ENCODE peak calls at places on chromosomes 4 and X, in seven cellular contexts. M is right cardiac atrium, Q is heart right ventricle, D is lower lobe of right lung, E is heart left ventricle, X is left lung, O is A549. L is an unnamed sample.

GRCh38 chrX:130091976-130092522 is 18.2 kb downstream of the ELF4 start:
- ATAC-seq in E (peak), D (peak), O (peak), M (peak), X (peak), Q (peak), L (peak)

GRCh38 chr4:152398060-152398459 is 137.8 kb downstream of the FBXW7 start:
- ATAC-seq in X (peak), E (no peak), Q (no peak), O (no peak), D (no peak), M (no peak), L (no peak)

GRCh38 chr4:58514299-58514698 is 1404.1 kb upstream of the IGFBP7 start:
- ATAC-seq in X (no peak), M (no peak), O (no peak), Q (no peak), D (no peak), E (no peak), L (no peak)

GRCh38 chr4:55183926-55184599 is 58.7 kb upstream of the KDR start:
- ATAC-seq in Q (no peak), O (peak), D (peak), X (peak), E (peak), M (peak), L (no peak)

GRCh38 chrX:135295238-135295943 is 13.9 kb upstream of the ETDC start:
- ATAC-seq in E (peak), X (peak), O (no peak), M (peak), Q (peak), D (peak), L (peak)

GRCh38 chr4:6183740-6184139 is 16.6 kb downstream of the JAKMIP1 start:
- ATAC-seq in D (no peak), O (no peak), Q (no peak), M (no peak), X (no peak), E (no peak), L (no peak)

GRCh38 chr4:3781193-3781886 is 15.2 kb downstream of the ADRA2C start:
- ATAC-seq in Q (no peak), O (peak), M (no peak), E (no peak), D (no peak), X (no peak), L (no peak)

GRCh38 chrX:100615015-100615414 is 21.6 kb downstream of the TSPAN6 start:
- ATAC-seq in X (peak), D (no peak), M (no peak), O (peak), Q (no peak), E (no peak), L (no peak)

GRCh38 chrX:107624893-107625292 is 3.4 kb upstream of the PRPS1 start:
- ATAC-seq in X (no peak), O (no peak), M (no peak), E (no peak), D (no peak), Q (no peak), L (no peak)

GRCh38 chr4:87560802-87561201 is 31.6 kb upstream of the SPARCL1 start:
- ATAC-seq in E (no peak), Q (no peak), D (no peak), X (no peak), M (no peak), O (no peak), L (no peak)

GRCh38 chr4:91330555-91331137 is 973.1 kb upstream of the GRID2 start:
- ATAC-seq in D (no peak), X (no peak), Q (no peak), M (no peak), O (no peak), E (no peak), L (no peak)

GRCh38 chr4:102500371-102501175 is 586 bp upstream of the NFKB1 start:
- ATAC-seq in D (peak), E (peak), Q (peak), M (peak), O (peak), X (peak), L (peak)

GRCh38 chrX:95290455-95290854 is 1394.2 kb upstream of the DIAPH2 start:
- ATAC-seq in D (no peak), E (no peak), Q (no peak), O (no peak), M (no peak), X (peak), L (no peak)

GRCh38 chrX:38205037-38205436 is 15.6 kb downstream of the SRPX start:
- ATAC-seq in X (no peak), E (no peak), O (no peak), M (no peak), D (no peak), Q (no peak), L (no peak)

GRCh38 chrX:136754641-136755040 is 26.1 kb downstream of the ARHGEF6 start:
- ATAC-seq in O (no peak), M (peak), X (peak), Q (peak), D (no peak), E (peak), L (no peak)

GRCh38 chr4:26943391-26943790 is 82.8 kb downstream of the STIM2 start:
- ATAC-seq in X (no peak), M (peak), D (no peak), Q (peak), O (no peak), E (peak), L (no peak)

GRCh38 chr4:4574792-4575191 is 32.9 kb upstream of the STX18 start:
- ATAC-seq in O (no peak), X (peak), E (peak), M (peak), Q (peak), D (peak), L (peak)

GRCh38 chr4:106238819-106239420 is 77.1 kb downstream of the TBCK start:
- ATAC-seq in D (peak), Q (no peak), E (no peak), X (peak), M (no peak), O (peak), L (no peak)

GRCh38 chr4:95155759-95156451 is 392.9 kb downstream of the UNC5C start:
- ATAC-seq in E (no peak), O (no peak), D (no peak), Q (no peak), X (peak), M (no peak), L (no peak)

GRCh38 chr4:52873191-52873590 is 11.1 kb downstream of the RASL11B start:
- ATAC-seq in X (no peak), D (no peak), E (no peak), O (no peak), Q (no peak), M (no peak), L (no peak)

GRCh38 chr4:127782025-127782274 is 172 bp upstream of the HSPA4L start:
- ATAC-seq in E (no peak), D (peak), O (peak), M (peak), Q (no peak), X (peak), L (peak)

GRCh38 chrX:109487640-109488039 is 5.8 kb upstream of the GUCY2F start:
- ATAC-seq in X (no peak), D (no peak), O (no peak), M (no peak), Q (no peak), E (no peak), L (no peak)

GRCh38 chrX:136880003-136880451 is 498 bp downstream of the RBMX start:
- ATAC-seq in D (peak), M (peak), O (peak), Q (peak), X (peak), E (peak), L (peak)

GRCh38 chr4:151888367-151888866 is 127.6 kb upstream of the GATB start:
- ATAC-seq in X (no peak), E (no peak), D (no peak), M (no peak), O (no peak), Q (no peak), L (no peak)

GRCh38 chr4:98498774-98499173 is 159.6 kb downstream of the TSPAN5 start:
- ATAC-seq in X (no peak), Q (no peak), D (no peak), E (no peak), O (no peak), M (no peak), L (no peak)

GRCh38 chrX:72306085-72306801 is 529 bp upstream of the CITED1 start:
- ATAC-seq in X (no peak), M (no peak), O (peak), Q (no peak), D (no peak), E (no peak), L (no peak)

GRCh38 chrX:152989292-152989658 is 4.6 kb downstream of the PNMA5 start:
- ATAC-seq in O (no peak), D (no peak), Q (no peak), X (no peak), M (no peak), E (no peak), L (no peak)

GRCh38 chr4:173642509-173642908 is 112.5 kb upstream of the HAND2 start:
- ATAC-seq in D (no peak), M (peak), E (peak), X (no peak), Q (peak), O (no peak), L (no peak)

GRCh38 chr4:41214158-41215146 is at the start of gene APBB2:
- ATAC-seq in O (peak), D (peak), Q (peak), E (peak), M (peak), X (peak), L (peak)

GRCh38 chr4:168817418-168817817 is 192.6 kb downstream of the CBR4 start:
- ATAC-seq in Q (no peak), X (no peak), O (peak), E (no peak), D (no peak), M (no peak), L (no peak)

GRCh38 chr4:5773271-5773555 is 62.2 kb downstream of the EVC start:
- ATAC-seq in X (no peak), D (no peak), M (no peak), Q (no peak), O (no peak), E (no peak), L (no peak)

GRCh38 chr4:106816501-106816900 is 219.6 kb downstream of the DKK2 start:
- ATAC-seq in X (no peak), Q (no peak), E (no peak), D (no peak), M (no peak), O (no peak), L (no peak)

GRCh38 chrX:12970691-12971202 is 4.2 kb upstream of the TMSB4X start:
- ATAC-seq in O (no peak), X (peak), E (peak), M (peak), Q (peak), D (peak), L (no peak)

GRCh38 chr4:126611900-126612299 is 1020.9 kb upstream of the INTU start:
- ATAC-seq in Q (no peak), O (no peak), D (no peak), M (no peak), E (no peak), X (no peak), L (no peak)

GRCh38 chrX:39440734-39441305 is 639.6 kb downstream of the MID1IP1 start:
- ATAC-seq in E (no peak), Q (no peak), O (no peak), D (no peak), X (no peak), M (no peak), L (no peak)

GRCh38 chr4:109801099-109801789 is 555 bp downstream of the CFI start:
- ATAC-seq in X (peak), O (no peak), D (no peak), Q (no peak), M (no peak), E (no peak), L (no peak)
- H3K27ac ChIP-seq in X (peak), O (no peak), D (peak), Q (peak), M (no peak), E (no peak), L (no peak)

DNA sequence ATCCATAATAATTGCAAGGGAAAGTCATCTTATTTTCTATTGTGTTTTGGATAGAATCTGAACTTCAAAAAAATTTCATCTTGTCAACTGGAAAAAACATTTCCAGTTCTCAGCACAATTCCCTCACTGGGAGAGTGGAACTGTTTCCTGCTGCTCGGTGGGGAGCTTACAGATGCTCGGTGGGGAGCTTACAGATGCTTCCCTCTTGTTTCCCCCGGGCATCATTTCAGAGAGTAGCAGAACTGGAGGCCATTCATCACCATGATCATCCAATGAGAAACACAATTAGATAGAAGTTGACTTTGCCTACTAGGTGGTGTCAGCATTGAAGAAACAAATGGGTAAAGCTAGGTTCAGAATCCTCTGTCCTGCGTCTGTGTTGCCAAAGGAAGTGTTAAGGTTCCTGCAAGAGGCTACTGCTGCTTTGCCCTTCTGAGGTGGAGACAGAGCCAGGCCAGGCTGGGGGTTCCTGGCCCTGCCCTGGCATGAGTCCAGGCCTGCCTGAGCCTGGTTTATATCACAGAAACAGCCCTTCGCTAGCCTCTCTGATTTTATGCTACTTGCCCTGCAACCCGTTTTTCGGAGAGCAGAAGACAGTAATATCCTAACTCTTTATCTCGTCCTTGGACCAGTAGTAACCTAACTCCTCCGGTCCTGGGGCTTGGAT is 70.6 kb downstream of the TAPT1 start:
- ATAC-seq in X (no peak), E (peak), Q (peak), O (no peak), M (no peak), D (no peak), L (no peak)
- H3K27ac ChIP-seq in X (no peak), E (no peak), Q (no peak), O (no peak), M (no peak), D (no peak), L (no peak)

GRCh38 chr4:147794787-147795413 is 63.0 kb downstream of the ARHGAP10 start:
- ATAC-seq in E (no peak), M (no peak), X (no peak), D (no peak), Q (no peak), O (no peak), L (no peak)
- H3K27ac ChIP-seq in E (no peak), M (no peak), X (no peak), D (no peak), Q (no peak), O (no peak), L (no peak)

DNA sequence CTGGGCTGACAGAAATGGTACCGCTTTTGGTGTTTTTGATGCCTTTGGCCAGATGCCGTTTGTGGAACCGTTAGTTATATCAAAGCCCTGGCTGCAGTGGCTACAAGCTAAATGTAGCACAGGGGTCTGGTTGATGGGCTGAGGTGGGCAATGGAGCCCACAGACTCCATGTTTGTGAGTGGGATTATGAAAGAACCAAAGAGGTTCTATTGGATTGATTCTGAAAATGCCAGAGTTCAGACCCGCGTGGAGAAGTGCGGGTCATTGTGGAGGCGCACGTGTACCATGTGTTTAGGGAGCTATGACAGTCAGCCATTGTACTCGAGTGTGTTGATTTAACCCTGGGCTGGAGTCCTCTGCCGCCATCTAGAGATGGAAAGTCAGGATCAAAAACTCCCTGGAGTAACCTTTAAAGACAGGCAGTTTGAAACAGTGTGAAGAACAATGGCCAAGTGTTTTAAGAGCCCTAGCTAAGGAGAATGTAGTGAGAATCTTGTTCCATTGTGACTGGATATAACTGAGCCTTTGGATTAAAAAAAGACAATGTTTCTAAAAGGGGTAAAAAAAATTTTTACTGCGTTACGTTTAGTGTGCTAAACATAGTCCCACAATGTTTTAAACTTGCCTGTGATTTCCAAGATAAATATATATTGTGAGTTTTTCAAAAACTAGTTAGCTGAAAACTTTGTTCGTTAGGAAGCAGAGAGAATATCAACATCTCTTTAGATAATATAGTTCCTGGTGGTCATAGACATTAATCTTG is 12.7 kb downstream of the ART3 start:
- ATAC-seq in X (peak), O (peak), E (peak), Q (peak), D (peak), M (peak), L (peak)
- H3K27ac ChIP-seq in X (no peak), O (peak), E (no peak), Q (no peak), D (no peak), M (no peak), L (no peak)